ENCODE peak calls at places on chromosomes 5 and 9, in seven cellular contexts. One of them, this sample, is unnamed. For H3K9me2, the result is how much of the 10 kb centered on the place peaks cover.

GRCh38 chr5:135462304-135462703 is 10.2 kb upstream of the TIFAB start:
- DNase-seq in PC-3: peak
- DNase-seq in PC-9: peak
- DNase-seq in OCI-LY7: peak
- DNase-seq in SK-N-SH: peak
- DNase-seq in GM23248: peak
- DNase-seq in Karpas-422: peak
- DNase-seq in this sample: peak

GRCh38 chr5:176629853-176630680 is at the start of the genes EIF4E1B and SNCB:
- DNase-seq in Karpas-422: peak
- DNase-seq in OCI-LY7: peak
- DNase-seq in GM23248: peak
- DNase-seq in PC-3: peak
- DNase-seq in PC-9: no peak
- DNase-seq in SK-N-SH: peak
- DNase-seq in this sample: peak

GRCh38 chr9:137621131-137621757 is 2.4 kb downstream of the EHMT1 start:
- DNase-seq in Karpas-422: peak
- DNase-seq in SK-N-SH: no peak
- DNase-seq in GM23248: peak
- DNase-seq in PC-9: no peak
- DNase-seq in OCI-LY7: peak
- DNase-seq in PC-3: peak
- DNase-seq in this sample: no peak

GRCh38 chr5:78804995-78805394 is 156.4 kb upstream of the LHFPL2 start:
- DNase-seq in PC-9: no peak
- DNase-seq in Karpas-422: no peak
- DNase-seq in GM23248: no peak
- DNase-seq in OCI-LY7: no peak
- DNase-seq in PC-3: no peak
- DNase-seq in SK-N-SH: no peak
- DNase-seq in this sample: no peak

GRCh38 chr5:175889910-175890684 is 18.7 kb downstream of the CPLX2 start:
- DNase-seq in OCI-LY7: no peak
- DNase-seq in GM23248: no peak
- DNase-seq in Karpas-422: no peak
- DNase-seq in PC-3: peak
- DNase-seq in PC-9: peak
- DNase-seq in SK-N-SH: peak
- DNase-seq in this sample: peak

GRCh38 chr5:148875205-148875875 is 48.9 kb downstream of the ADRB2 start:
- DNase-seq in PC-3: peak
- DNase-seq in OCI-LY7: no peak
- DNase-seq in PC-9: no peak
- DNase-seq in Karpas-422: no peak
- DNase-seq in GM23248: peak
- DNase-seq in SK-N-SH: no peak
- DNase-seq in this sample: no peak

GRCh38 chr5:175478384-175479124 is at the start of gene SFXN1:
- DNase-seq in PC-3: peak
- DNase-seq in Karpas-422: peak
- DNase-seq in PC-9: no peak
- DNase-seq in GM23248: peak
- DNase-seq in OCI-LY7: peak
- DNase-seq in SK-N-SH: peak
- DNase-seq in this sample: peak

GRCh38 chr9:33162721-33163311 is 4.3 kb downstream of the B4GALT1 start:
- DNase-seq in PC-9: peak
- DNase-seq in OCI-LY7: no peak
- DNase-seq in PC-3: peak
- DNase-seq in Karpas-422: no peak
- DNase-seq in SK-N-SH: no peak
- DNase-seq in GM23248: peak
- DNase-seq in this sample: peak

GRCh38 chr5:163915481-163915961 is 410.1 kb downstream of the MAT2B start:
- DNase-seq in GM23248: no peak
- DNase-seq in SK-N-SH: no peak
- DNase-seq in PC-9: no peak
- DNase-seq in PC-3: peak
- DNase-seq in OCI-LY7: peak
- DNase-seq in Karpas-422: peak
- DNase-seq in this sample: peak

GRCh38 chr9:108469654-108470053 is 386.1 kb downstream of the ACTL7B start:
- DNase-seq in GM23248: peak
- DNase-seq in OCI-LY7: no peak
- DNase-seq in Karpas-422: no peak
- DNase-seq in PC-3: peak
- DNase-seq in SK-N-SH: no peak
- DNase-seq in PC-9: no peak
- DNase-seq in this sample: no peak

GRCh38 chr9:113957778-113958430 is 81.8 kb downstream of the ZNF618 start:
- DNase-seq in GM23248: peak
- DNase-seq in PC-9: no peak
- DNase-seq in PC-3: peak
- DNase-seq in OCI-LY7: no peak
- DNase-seq in Karpas-422: no peak
- DNase-seq in SK-N-SH: no peak
- DNase-seq in this sample: peak

GRCh38 chr9:128885376-128885775 is 3.4 kb downstream of the LRRC8A start:
- DNase-seq in OCI-LY7: no peak
- DNase-seq in GM23248: no peak
- DNase-seq in SK-N-SH: no peak
- DNase-seq in Karpas-422: no peak
- DNase-seq in PC-3: no peak
- DNase-seq in PC-9: no peak
- DNase-seq in this sample: no peak

GRCh38 chr5:55925181-55925580 is 69.6 kb downstream of the IL6ST start:
- DNase-seq in Karpas-422: peak
- DNase-seq in PC-3: no peak
- DNase-seq in OCI-LY7: no peak
- DNase-seq in SK-N-SH: no peak
- DNase-seq in GM23248: no peak
- DNase-seq in PC-9: no peak
- DNase-seq in this sample: no peak

GRCh38 chr9:76153902-76154629 is 240.2 kb downstream of the RFK start:
- DNase-seq in GM23248: no peak
- DNase-seq in OCI-LY7: no peak
- DNase-seq in Karpas-422: no peak
- DNase-seq in PC-3: no peak
- DNase-seq in SK-N-SH: no peak
- DNase-seq in PC-9: no peak
- DNase-seq in this sample: no peak

GRCh38 chr5:145347026-145347616 is 488.0 kb downstream of the PRELID2 start:
- DNase-seq in OCI-LY7: peak
- DNase-seq in SK-N-SH: peak
- DNase-seq in PC-9: no peak
- DNase-seq in Karpas-422: peak
- DNase-seq in PC-3: peak
- DNase-seq in GM23248: peak
- DNase-seq in this sample: peak

GRCh38 chr9:35673132-35673997 is at the start of gene CA9:
- DNase-seq in OCI-LY7: no peak
- DNase-seq in GM23248: no peak
- DNase-seq in PC-9: peak
- DNase-seq in Karpas-422: no peak
- DNase-seq in SK-N-SH: no peak
- DNase-seq in PC-3: no peak
- DNase-seq in this sample: no peak

GRCh38 chr5:91166040-91166807 is 216.9 kb downstream of the ARRDC3 start:
- DNase-seq in PC-3: peak
- DNase-seq in SK-N-SH: no peak
- DNase-seq in PC-9: peak
- DNase-seq in GM23248: peak
- DNase-seq in OCI-LY7: no peak
- DNase-seq in Karpas-422: no peak
- DNase-seq in this sample: no peak

GRCh38 chr9:14301582-14301981 is 12.4 kb downstream of the NFIB start:
- DNase-seq in OCI-LY7: no peak
- DNase-seq in GM23248: no peak
- DNase-seq in SK-N-SH: no peak
- DNase-seq in Karpas-422: no peak
- DNase-seq in PC-3: no peak
- DNase-seq in PC-9: no peak
- DNase-seq in this sample: no peak

GRCh38 chr9:124769451-124770358 is 1.4 kb downstream of the NR6A1 start:
- DNase-seq in OCI-LY7: peak
- DNase-seq in PC-3: peak
- DNase-seq in SK-N-SH: peak
- DNase-seq in Karpas-422: peak
- DNase-seq in GM23248: no peak
- DNase-seq in PC-9: peak
- DNase-seq in this sample: peak

GRCh38 chr9:378263-378662 is 163.6 kb downstream of the DOCK8 start:
- DNase-seq in SK-N-SH: no peak
- DNase-seq in Karpas-422: no peak
- DNase-seq in PC-9: no peak
- DNase-seq in PC-3: no peak
- DNase-seq in GM23248: no peak
- DNase-seq in OCI-LY7: no peak
- DNase-seq in this sample: no peak

GRCh38 chr9:92534199-92535159 is 1.3 kb downstream of the ECM2 start:
- DNase-seq in Karpas-422: no peak
- DNase-seq in PC-3: no peak
- DNase-seq in GM23248: peak
- DNase-seq in PC-9: no peak
- DNase-seq in OCI-LY7: no peak
- DNase-seq in SK-N-SH: no peak
- DNase-seq in this sample: no peak

GRCh38 chr9:82891321-82891720 is 171.6 kb downstream of the RASEF start:
- DNase-seq in Karpas-422: no peak
- DNase-seq in PC-9: no peak
- DNase-seq in OCI-LY7: no peak
- DNase-seq in PC-3: no peak
- DNase-seq in GM23248: no peak
- DNase-seq in SK-N-SH: no peak
- DNase-seq in this sample: no peak

GRCh38 chr9:82890865-82891264 is 172.1 kb downstream of the RASEF start:
- DNase-seq in PC-3: no peak
- DNase-seq in PC-9: no peak
- DNase-seq in GM23248: no peak
- DNase-seq in SK-N-SH: no peak
- DNase-seq in Karpas-422: no peak
- DNase-seq in OCI-LY7: no peak
- DNase-seq in this sample: no peak

GRCh38 chr9:82890401-82890800 is 172.5 kb downstream of the RASEF start:
- DNase-seq in SK-N-SH: no peak
- DNase-seq in OCI-LY7: no peak
- DNase-seq in PC-3: no peak
- DNase-seq in PC-9: no peak
- DNase-seq in GM23248: no peak
- DNase-seq in Karpas-422: no peak
- DNase-seq in this sample: no peak

DNA sequence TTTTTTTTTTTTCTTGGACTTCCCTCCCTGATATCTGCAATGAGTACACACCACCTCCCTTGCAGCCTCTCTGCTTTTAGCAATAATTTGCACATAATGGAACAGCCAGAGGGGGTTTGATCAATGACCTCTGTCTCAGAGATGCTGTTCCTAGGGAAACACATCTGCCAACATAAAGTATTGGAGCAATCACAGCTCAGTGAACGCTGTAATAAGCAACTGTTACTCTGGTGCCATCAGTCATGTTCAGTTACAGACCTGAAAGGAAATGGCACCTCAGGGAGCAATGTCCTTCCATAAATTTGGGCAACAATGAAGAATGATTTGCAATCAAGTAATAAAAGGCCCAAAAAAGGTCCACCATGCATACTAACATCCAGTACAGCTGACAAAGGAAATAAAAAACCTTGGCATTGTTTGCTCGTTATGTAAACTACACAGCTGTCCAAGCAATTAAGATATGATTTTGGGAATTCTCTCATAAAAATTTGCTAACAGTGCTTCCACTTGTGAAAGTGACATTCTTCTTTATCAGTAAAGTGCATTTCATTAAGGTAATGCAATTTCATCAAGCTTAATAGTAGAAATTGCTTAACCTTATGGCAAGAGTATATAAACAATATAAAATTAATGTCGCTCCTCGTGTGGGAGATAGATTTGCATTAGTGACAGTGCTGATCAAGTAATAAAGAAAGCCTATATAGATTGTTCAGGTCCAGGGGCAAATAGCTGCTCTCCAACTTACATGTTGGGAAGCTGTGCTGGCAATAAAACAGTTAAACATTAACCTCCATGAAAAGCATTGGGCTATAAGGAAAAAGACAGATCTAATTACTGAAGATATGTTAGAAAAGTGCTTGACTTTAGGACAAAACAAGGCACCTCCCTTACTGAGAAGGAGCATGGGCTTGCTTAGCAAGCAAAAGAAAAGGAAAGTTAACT is 167.7 kb downstream of the RASEF start:
- DNase-seq in Karpas-422: no peak
- DNase-seq in SK-N-SH: peak
- DNase-seq in PC-9: no peak
- DNase-seq in OCI-LY7: no peak
- DNase-seq in PC-3: no peak
- DNase-seq in GM23248: no peak
- DNase-seq in this sample: peak
- H3K9me2 ChIP-seq in Karpas-422: under half
- H3K9me2 ChIP-seq in SK-N-SH: under half
- H3K9me2 ChIP-seq in PC-9: under half
- H3K9me2 ChIP-seq in OCI-LY7: under half
- H3K9me2 ChIP-seq in PC-3: under half
- H3K9me2 ChIP-seq in GM23248: under half
- H3K9me2 ChIP-seq in this sample: under half

GRCh38 chr9:134174073-134174449 is 9.7 kb upstream of the RNU6ATAC start:
- DNase-seq in OCI-LY7: peak
- DNase-seq in PC-9: no peak
- DNase-seq in GM23248: no peak
- DNase-seq in SK-N-SH: no peak
- DNase-seq in Karpas-422: peak
- DNase-seq in PC-3: no peak
- DNase-seq in this sample: no peak
- H3K4me2 ChIP-seq in OCI-LY7: peak
- H3K4me2 ChIP-seq in PC-9: no peak
- H3K4me2 ChIP-seq in GM23248: no peak
- H3K4me2 ChIP-seq in SK-N-SH: no peak
- H3K4me2 ChIP-seq in Karpas-422: peak
- H3K4me2 ChIP-seq in PC-3: no peak
- H3K4me2 ChIP-seq in this sample: no peak

GRCh38 chr5:88683506-88684135 is 199.4 kb downstream of the MEF2C start:
- DNase-seq in PC-3: peak
- DNase-seq in SK-N-SH: peak
- DNase-seq in PC-9: no peak
- DNase-seq in OCI-LY7: no peak
- DNase-seq in GM23248: peak
- DNase-seq in Karpas-422: no peak
- DNase-seq in this sample: no peak
- H3K27ac ChIP-seq in PC-3: no peak
- H3K27ac ChIP-seq in SK-N-SH: no peak
- H3K27ac ChIP-seq in PC-9: no peak
- H3K27ac ChIP-seq in OCI-LY7: no peak
- H3K27ac ChIP-seq in GM23248: no peak
- H3K27ac ChIP-seq in Karpas-422: no peak
- H3K27ac ChIP-seq in this sample: no peak

DNA sequence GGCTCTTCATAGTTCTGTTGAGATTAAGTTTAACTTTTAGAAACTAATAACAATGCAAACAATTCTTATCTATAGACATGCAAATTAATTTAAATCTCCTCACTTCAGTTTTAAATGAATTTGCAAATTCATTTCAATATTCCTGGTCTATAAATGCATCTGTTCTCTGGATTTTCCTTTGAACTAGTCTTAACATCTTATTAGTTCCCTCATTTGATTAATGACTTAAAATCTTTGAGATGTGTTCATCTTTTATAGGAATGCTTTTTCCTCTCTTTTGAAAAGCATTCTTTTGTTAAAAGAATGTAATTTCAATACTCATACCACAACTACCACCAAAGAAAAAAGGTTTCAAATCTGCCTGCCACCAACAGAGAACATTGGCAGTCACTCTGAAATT is 169.4 kb downstream of the RASEF start:
- DNase-seq in OCI-LY7: no peak
- DNase-seq in SK-N-SH: no peak
- DNase-seq in GM23248: no peak
- DNase-seq in PC-3: no peak
- DNase-seq in PC-9: no peak
- DNase-seq in Karpas-422: no peak
- DNase-seq in this sample: no peak
- H3K9me2 ChIP-seq in OCI-LY7: under half
- H3K9me2 ChIP-seq in SK-N-SH: under half
- H3K9me2 ChIP-seq in GM23248: under half
- H3K9me2 ChIP-seq in PC-3: under half
- H3K9me2 ChIP-seq in PC-9: under half
- H3K9me2 ChIP-seq in Karpas-422: under half
- H3K9me2 ChIP-seq in this sample: under half